ENCODE peak calls at places on chromosomes 3 and 15, in five cellular contexts. E is IMR-90, P is A549, C is H1, I is HepG2. D is an unnamed sample.

GRCh38 chr3:30091611-30092135 is 514.7 kb upstream of the TGFBR2 start:
- DNase-seq in C (no peak), E (no peak), P (no peak), I (no peak), D (no peak)

GRCh38 chr15:61654918-61655317 is 405.3 kb downstream of the VPS13C start:
- DNase-seq in P (no peak), E (no peak), I (no peak), C (no peak), D (no peak)

GRCh38 chr3:116005404-116005803 is 382.1 kb downstream of the GAP43 start:
- DNase-seq in I (no peak), P (no peak), E (peak), C (no peak), D (no peak)

GRCh38 chr3:45191424-45191823 is 34.7 kb downstream of the TMEM158 start:
- DNase-seq in P (no peak), I (no peak), E (no peak), C (no peak), D (no peak)

GRCh38 chr15:70741107-70741511 is 22.2 kb downstream of the UACA start:
- DNase-seq in P (peak), E (peak), C (no peak), I (peak), D (no peak)

GRCh38 chr15:51536965-51537574 is 85.5 kb downstream of the DMXL2 start:
- DNase-seq in C (no peak), P (peak), I (peak), E (peak), D (peak)

GRCh38 chr15:93253656-93254055 is 164.6 kb upstream of the RGMA start:
- DNase-seq in C (no peak), I (no peak), P (no peak), E (no peak), D (no peak)

GRCh38 chr3:110576962-110577361 is 494.7 kb upstream of the NECTIN3 start:
- DNase-seq in P (peak), E (peak), I (no peak), C (peak), D (no peak)

GRCh38 chr15:84817461-84818081 is 415 bp downstream of the ALPK3 start:
- DNase-seq in I (no peak), P (no peak), C (peak), E (no peak), D (no peak)

GRCh38 chr15:61382927-61383326 is 153.8 kb upstream of the RORA start:
- DNase-seq in E (no peak), I (no peak), P (no peak), C (no peak), D (no peak)

GRCh38 chr3:186896875-186897274 is 33.5 kb upstream of the ST6GAL1 start:
- DNase-seq in P (no peak), C (no peak), E (no peak), I (no peak), D (no peak)

GRCh38 chr15:78195735-78196201 is 38.6 kb downstream of the ACSBG1 start:
- DNase-seq in I (peak), C (peak), E (no peak), P (peak), D (peak)

GRCh38 chr15:85865070-85865684 is 70.5 kb upstream of the KLHL25 start:
- DNase-seq in C (peak), I (peak), E (peak), P (peak), D (peak)

GRCh38 chr15:46471096-46471495 is 836.3 kb downstream of the SQOR start:
- DNase-seq in P (no peak), C (no peak), E (no peak), I (no peak), D (no peak)

GRCh38 chr3:152707314-152707713 is 127.6 kb upstream of the P2RY1 start:
- DNase-seq in C (no peak), E (no peak), I (no peak), P (no peak), D (no peak)

GRCh38 chr3:188938999-188939398 is 232.8 kb upstream of the TPRG1 start:
- DNase-seq in C (no peak), E (no peak), P (no peak), I (no peak), D (no peak)

GRCh38 chr3:46558184-46559029 is 7.7 kb downstream of the LRRC2 start:
- DNase-seq in I (peak), E (peak), P (peak), C (peak), D (peak)

GRCh38 chr15:25439456-25439836 is 622 bp upstream of the UBE3A start:
- DNase-seq in I (peak), P (no peak), E (peak), C (no peak), D (peak)

GRCh38 chr15:36832792-36833191 is 253.4 kb downstream of the CDIN1 start:
- DNase-seq in E (peak), C (no peak), P (no peak), I (no peak), D (no peak)

GRCh38 chr15:85570331-85570730 is 189.9 kb downstream of the AKAP13 start:
- DNase-seq in E (no peak), I (no peak), P (no peak), C (no peak), D (no peak)

GRCh38 chr15:94000603-94001002 is 230.8 kb upstream of the MCTP2 start:
- DNase-seq in P (no peak), C (no peak), E (no peak), I (no peak), D (no peak)

GRCh38 chr3:77873599-77873998 is 833.7 kb downstream of the ROBO2 start:
- DNase-seq in I (no peak), E (no peak), P (no peak), C (no peak), D (no peak)

GRCh38 chr3:118436863-118437262 is 597.8 kb downstream of the IGSF11 start:
- DNase-seq in I (no peak), C (no peak), P (no peak), E (no peak), D (peak)

GRCh38 chr15:75809986-75810750 is 33.1 kb upstream of the UBE2Q2 start:
- DNase-seq in P (peak), E (no peak), C (peak), I (peak), D (no peak)

GRCh38 chr15:80404719-80405553 is 754 bp downstream of the ARNT2 start:
- DNase-seq in P (peak), E (peak), C (peak), I (no peak), D (no peak)

GRCh38 chr3:143951351-143951971 is 20.2 kb upstream of the DIPK2A start:
- DNase-seq in I (peak), P (no peak), E (peak), C (no peak), D (peak)

GRCh38 chr15:38401716-38402115 is 52.2 kb upstream of the FAM98B start:
- DNase-seq in I (no peak), C (no peak), P (no peak), E (no peak), D (no peak)

GRCh38 chr3:177618873-177619771 is 421.8 kb upstream of the TBL1XR1 start:
- DNase-seq in C (no peak), I (no peak), P (no peak), E (peak), D (no peak)

DNA sequence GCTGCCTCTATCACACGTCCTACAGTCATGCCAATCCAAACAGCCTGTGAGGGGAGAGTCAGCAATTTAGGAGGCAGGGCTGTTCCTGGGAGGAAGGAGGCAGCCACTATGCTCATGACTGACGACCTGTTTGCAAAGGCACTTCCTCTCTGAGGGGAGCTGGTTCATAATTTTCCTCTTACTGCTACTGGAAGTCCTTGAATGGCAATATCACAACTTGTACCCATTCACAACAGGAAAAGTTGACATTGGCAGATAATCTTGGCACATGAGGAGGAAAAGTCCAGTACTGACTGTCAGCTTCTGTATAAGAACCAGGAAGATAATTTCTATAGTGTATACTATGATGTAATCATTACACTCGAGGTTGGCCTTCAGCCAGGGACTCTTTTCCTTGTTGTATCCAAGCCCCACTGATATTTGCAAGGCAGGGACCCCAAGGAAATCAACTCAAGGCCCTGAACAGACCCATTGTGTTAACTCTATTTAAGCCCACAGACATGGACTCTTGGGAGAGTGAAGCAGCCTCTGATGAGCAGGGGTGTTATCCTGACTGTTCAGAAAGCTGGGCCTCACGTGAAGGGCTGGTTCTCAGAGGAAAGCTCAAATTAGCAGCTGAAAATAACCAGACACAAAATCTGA is 267.3 kb upstream of the ADAMTS9 start:
- DNase-seq in P (no peak), C (no peak), E (no peak), I (no peak), D (peak)
- TF ChIP-seq MAFK in P (no peak), C (no peak), E (no peak), I (no peak), D (peak)

DNA sequence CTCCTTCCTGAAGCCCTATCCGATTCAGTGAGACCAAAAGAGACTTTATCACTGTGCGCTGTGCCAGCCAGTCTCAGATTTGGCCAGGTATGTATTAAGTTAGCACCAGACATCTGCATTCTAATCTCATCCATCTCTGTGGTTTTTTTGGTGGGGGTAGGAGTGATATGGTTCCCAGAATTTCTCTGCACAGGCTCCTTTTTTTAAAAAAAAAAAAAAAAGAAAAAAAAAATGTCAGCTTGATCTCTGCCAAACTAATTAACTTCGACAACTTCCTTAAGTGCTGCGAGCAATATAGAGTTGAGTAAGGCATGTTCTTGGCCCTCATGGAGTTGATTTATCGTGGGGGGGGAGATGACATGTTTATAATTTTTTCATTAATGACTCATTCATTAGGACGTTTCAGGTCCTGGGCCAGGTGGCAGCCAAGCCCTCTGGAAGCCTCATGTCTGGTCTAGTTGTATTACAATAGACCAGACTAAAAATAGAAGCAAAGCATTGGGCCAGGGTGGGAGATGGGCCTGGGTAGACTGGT is 12.9 kb downstream of the SLCO3A1 start:
- DNase-seq in E (peak), I (no peak), C (no peak), P (no peak), D (no peak)
- TF ChIP-seq RFX5 in E (no peak), I (no peak), C (no peak), P (no peak), D (no peak)

GRCh38 chr15:101167791-101168462 is 83.9 kb downstream of the CHSY1 start:
- DNase-seq in E (peak), I (peak), P (no peak), C (no peak), D (peak)
- TF ChIP-seq MAFK in E (no peak), I (no peak), P (no peak), C (no peak), D (no peak)

GRCh38 chr3:165742351-165742750 is 94.9 kb downstream of the BCHE start:
- DNase-seq in I (no peak), E (no peak), P (no peak), C (no peak), D (no peak)

GRCh38 chr3:165746874-165747273 is 90.3 kb downstream of the BCHE start:
- DNase-seq in C (no peak), E (no peak), I (no peak), P (no peak), D (no peak)

GRCh38 chr3:165748094-165748493 is 89.1 kb downstream of the BCHE start:
- DNase-seq in P (no peak), E (no peak), I (no peak), C (no peak), D (no peak)

GRCh38 chr3:165749241-165749640 is 88.0 kb downstream of the BCHE start:
- DNase-seq in I (no peak), E (no peak), C (no peak), P (no peak), D (no peak)

GRCh38 chr3:165744025-165744424 is 93.2 kb downstream of the BCHE start:
- DNase-seq in I (no peak), P (no peak), C (no peak), E (no peak), D (no peak)
- TF ChIP-seq RFX5 in I (no peak), P (no peak), C (no peak), E (no peak), D (no peak)

GRCh38 chr3:13506239-13506638 is 26.1 kb downstream of the HDAC11 start:
- DNase-seq in C (no peak), P (no peak), E (no peak), I (no peak), D (no peak)

GRCh38 chr3:13505147-13506130 is 25.3 kb downstream of the HDAC11 start:
- DNase-seq in P (no peak), C (no peak), I (no peak), E (no peak), D (no peak)

GRCh38 chr3:13502791-13503060 is 22.6 kb downstream of the HDAC11 start:
- DNase-seq in E (no peak), I (no peak), C (no peak), P (no peak), D (no peak)

GRCh38 chr3:13501958-13502790 is 22.1 kb downstream of the HDAC11 start:
- DNase-seq in P (no peak), E (no peak), C (no peak), I (no peak), D (no peak)

DNA sequence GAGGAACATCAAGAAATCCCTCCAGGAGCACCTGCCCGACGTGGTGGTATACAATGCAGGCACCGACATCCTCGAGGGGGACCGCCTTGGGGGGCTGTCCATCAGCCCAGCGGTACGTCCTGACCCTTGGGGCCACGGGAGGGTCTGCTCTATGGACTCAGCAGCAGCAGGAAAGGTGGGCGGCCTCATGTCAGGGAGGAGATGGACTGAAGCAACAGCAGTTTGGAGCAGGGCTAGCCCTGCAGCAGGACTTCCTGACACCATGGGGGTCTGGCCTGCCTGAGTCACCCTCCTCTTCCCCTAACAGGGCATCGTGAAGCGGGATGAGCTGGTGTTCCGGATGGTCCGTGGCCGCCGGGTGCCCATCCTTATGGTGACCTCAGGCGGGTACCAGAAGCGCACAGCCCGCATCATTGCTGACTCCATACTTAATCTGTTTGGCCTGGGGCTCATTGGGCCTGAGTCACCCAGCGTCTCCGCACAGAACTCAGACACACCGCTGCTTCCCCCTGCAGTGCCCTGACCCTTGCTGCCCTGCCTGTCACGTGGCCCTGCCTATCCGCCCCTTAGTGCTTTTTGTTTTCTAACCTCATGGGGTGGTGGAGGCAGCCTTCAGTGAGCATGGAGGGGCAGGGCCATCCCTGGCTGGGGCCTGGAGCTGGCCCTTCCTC is 24.2 kb downstream of the HDAC11 start:
- DNase-seq in C (no peak), P (no peak), I (no peak), E (peak), D (no peak)
- TF ChIP-seq MAFK in C (no peak), P (no peak), I (no peak), E (no peak), D (no peak)

GRCh38 chr3:196739671-196740475 is at the start of gene PAK2:
- DNase-seq in I (peak), E (peak), P (peak), C (peak), D (peak)

GRCh38 chr3:196736670-196737374 is 2.8 kb upstream of the PAK2 start:
- DNase-seq in I (peak), P (no peak), C (no peak), E (no peak), D (no peak)

GRCh38 chr3:196737655-196738054 is 2.0 kb upstream of the PAK2 start:
- DNase-seq in P (no peak), I (peak), C (no peak), E (no peak), D (no peak)

GRCh38 chr3:196741401-196741761 is 1.7 kb downstream of the PAK2 start:
- DNase-seq in E (no peak), P (no peak), C (no peak), I (no peak), D (peak)

DNA sequence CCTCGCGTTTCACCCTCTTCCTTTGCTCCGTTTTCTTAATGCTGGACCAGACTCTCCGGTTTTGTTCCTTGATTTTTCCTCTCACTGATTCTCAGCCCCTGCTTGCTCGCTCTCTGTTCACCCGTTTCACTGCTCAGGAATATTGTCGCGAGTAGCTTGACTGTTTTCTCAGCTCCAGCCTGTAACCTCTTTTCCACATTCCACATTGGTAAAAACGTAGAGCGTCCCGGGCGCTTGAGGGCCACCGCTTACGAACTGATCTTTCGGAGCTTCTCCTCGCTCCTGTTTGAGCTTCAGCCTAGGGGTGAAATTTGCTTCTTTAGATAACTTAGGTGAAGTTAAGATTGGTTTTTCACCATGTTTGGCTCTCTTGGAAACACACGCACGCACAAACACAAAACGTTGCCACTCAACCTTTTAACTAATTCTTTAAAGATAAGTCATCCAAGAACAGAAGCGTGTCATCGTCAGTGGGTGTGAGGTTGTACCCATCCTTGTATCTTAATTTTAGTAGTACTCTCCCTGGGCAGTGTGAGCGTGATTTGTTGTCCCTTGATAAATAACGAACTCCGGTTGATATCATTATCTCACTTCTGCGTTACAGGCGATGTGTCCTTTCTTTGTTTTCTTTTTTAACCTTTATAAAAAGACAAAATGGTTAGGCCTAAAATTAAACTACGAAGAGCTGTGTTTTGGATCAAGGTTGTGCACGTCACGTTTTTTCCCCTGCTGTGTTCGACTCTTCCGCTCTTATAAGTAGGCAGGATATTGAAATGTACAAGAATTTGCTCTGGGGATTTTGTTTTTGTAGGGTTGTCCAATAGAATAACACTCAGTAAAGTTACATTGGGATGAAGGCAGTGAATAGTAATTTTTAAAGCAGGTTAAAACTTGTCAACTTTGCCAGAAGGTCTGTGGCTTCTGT is 1.1 kb downstream of the PAK2 start:
- DNase-seq in C (no peak), P (no peak), I (peak), E (peak), D (no peak)
- TF ChIP-seq RFX5 in C (no peak), P (no peak), I (no peak), E (no peak), D (no peak)

GRCh38 chr3:150216041-150216811 is 191.9 kb upstream of the TSC22D2 start:
- DNase-seq in C (no peak), P (no peak), I (no peak), E (peak), D (no peak)

GRCh38 chr3:150217691-150218090 is 190.4 kb upstream of the TSC22D2 start:
- DNase-seq in P (no peak), E (no peak), C (no peak), I (no peak), D (no peak)

GRCh38 chr3:150216866-150217600 is 191.1 kb upstream of the TSC22D2 start:
- DNase-seq in E (no peak), P (no peak), I (no peak), C (no peak), D (no peak)

GRCh38 chr3:150213577-150213976 is 194.5 kb upstream of the TSC22D2 start:
- DNase-seq in I (no peak), C (no peak), P (no peak), E (no peak), D (no peak)

GRCh38 chr3:150215616-150216015 is 192.5 kb upstream of the TSC22D2 start:
- DNase-seq in I (no peak), E (peak), P (no peak), C (no peak), D (no peak)
- TF ChIP-seq MAFK in I (no peak), E (no peak), P (no peak), C (no peak), D (no peak)

D was measured in K562.